ENCODE peak calls at places on chromosomes 12 and 14, in four cellular contexts. Y is HTR-8/SVneo; C is activated gamma-delta T cell treated with anti-CD3 and anti-CD28 coated beads, Interleukin-2, amount 50 U/mL, for 16 hours; S is T follicular helper cell. M is an unnamed sample.

GRCh38 chr14:20494935-20495766 is 10.2 kb upstream of the RNASE10 start:
- DNase-seq in C (no peak), S (no peak), Y (no peak), M (peak; percentile 69)

GRCh38 chr12:117582135-117582784 is 220.8 kb upstream of the NOS1 start:
- DNase-seq in Y (no peak), C (no peak), S (no peak), M (no peak)

GRCh38 chr12:19850341-19851065 is 411.2 kb downstream of the AEBP2 start:
- DNase-seq in S (no peak), Y (no peak), C (no peak), M (no peak)

GRCh38 chr12:52081263-52081733 is 1.8 kb downstream of the SMIM41 start:
- DNase-seq in S (no peak), C (no peak), Y (no peak), M (no peak)

GRCh38 chr12:106101798-106102197 is 37.0 kb downstream of the NUAK1 start:
- DNase-seq in C (no peak), Y (no peak), S (no peak), M (no peak)

GRCh38 chr14:68779761-68780323 is 13.0 kb downstream of the ZFP36L1 start:
- DNase-seq in C (peak; percentile 46), Y (no peak), S (no peak), M (peak; percentile 68)

GRCh38 chr12:83700858-83701257 is 1014.2 kb downstream of the TMTC2 start:
- DNase-seq in S (no peak), Y (no peak), C (no peak), M (no peak)

GRCh38 chr12:92132282-92132681 is 13.4 kb downstream of the BTG1 start:
- DNase-seq in Y (no peak), C (no peak), S (no peak), M (no peak)

GRCh38 chr12:113932411-113933196 is 33.5 kb downstream of the RBM19 start:
- DNase-seq in C (no peak), Y (no peak), S (no peak), M (no peak)

GRCh38 chr12:6872073-6873048 is 742 bp downstream of the SPSB2 start:
- DNase-seq in S (peak; percentile 72), Y (peak; percentile 93), C (peak; percentile 71), M (peak; percentile 86)

GRCh38 chr14:36570065-36570464 is 12.3 kb downstream of the NKX2-8 start:
- DNase-seq in Y (no peak), S (no peak), C (no peak), M (no peak)

GRCh38 chr12:124681779-124682391 is 114.5 kb upstream of the NCOR2 start:
- DNase-seq in C (no peak), S (no peak), Y (no peak), M (peak; percentile 100)

GRCh38 chr12:71426648-71427047 is 12.9 kb upstream of the LGR5 start:
- DNase-seq in C (no peak), S (no peak), Y (no peak), M (peak; percentile 37)

GRCh38 chr14:101058571-101058970 is 155.0 kb upstream of the RTL1 start:
- DNase-seq in Y (no peak), C (no peak), S (no peak), M (no peak)

GRCh38 chr14:84404246-84404645 is 1125.7 kb upstream of the FLRT2 start:
- DNase-seq in Y (no peak), S (no peak), C (no peak), M (no peak)

GRCh38 chr12:12684375-12685106 is 11.4 kb downstream of the GPR19 start:
- DNase-seq in C (no peak), S (no peak), Y (peak; percentile 11), M (peak; percentile 35)

GRCh38 chr12:113392988-113393579 is 10.6 kb downstream of the SDS start:
- DNase-seq in C (no peak), Y (no peak), S (no peak), M (peak; percentile 39)

GRCh38 chr12:117695956-117696355 is 272.8 kb downstream of the KSR2 start:
- DNase-seq in Y (no peak), S (no peak), C (no peak), M (no peak)

GRCh38 chr12:18224745-18225144 is 36.6 kb upstream of the PIK3C2G start:
- DNase-seq in C (no peak), Y (peak; percentile 6), S (no peak), M (peak; percentile 7)

GRCh38 chr12:3014641-3015040 is 55.4 kb downstream of the TEAD4 start:
- DNase-seq in S (no peak), C (no peak), Y (no peak), M (no peak)

GRCh38 chr14:29321646-29322045 is 555.1 kb downstream of the FOXG1 start:
- DNase-seq in Y (peak; percentile 5), C (no peak), S (no peak), M (no peak)

GRCh38 chr12:75684678-75685620 is 173.5 kb upstream of the KRR1 start:
- DNase-seq in C (no peak), S (no peak), Y (no peak), M (no peak)

M was measured in trophoblast cell.